ENCODE peak calls at places on chromosome 1, in five cellular contexts. M is heart left ventricle, N is A549, S is sigmoid colon, Q is HepG2. I is an unnamed sample.
A peak's percentile ranks its signal among the peaks of the same experiment; 100 is the strongest.

GRCh38 chr1:67420835-67421492 is 9.2 kb downstream of the SERBP1 start:
- DNase-seq in M (no peak), N (no peak), S (no peak), Q (no peak), I (no peak)

GRCh38 chr1:20899154-20899972 is 112.3 kb upstream of the HP1BP3 start:
- DNase-seq in M (no peak), N (peak; percentile 36), S (no peak), Q (no peak), I (no peak)

GRCh38 chr1:214123061-214123784 is 135.4 kb downstream of the PROX1 start:
- DNase-seq in M (peak; percentile 35), N (peak; percentile 72), S (no peak), Q (peak; percentile 86), I (peak; percentile 21)

GRCh38 chr1:73749996-73750395 is 448.0 kb downstream of the LRRIQ3 start:
- DNase-seq in M (no peak), N (no peak), S (no peak), Q (no peak), I (no peak)

GRCh38 chr1:63868220-63868897 is 94.5 kb downstream of the ROR1 start:
- DNase-seq in M (no peak), N (peak; percentile 16), S (peak; percentile 76), Q (no peak), I (no peak)

GRCh38 chr1:213571419-213571818 is 416.4 kb upstream of the PROX1 start:
- DNase-seq in M (no peak), N (no peak), S (no peak), Q (peak; percentile 59), I (no peak)

GRCh38 chr1:201366696-201367095 is 10.8 kb downstream of the TNNT2 start:
- DNase-seq in M (no peak), N (no peak), S (no peak), Q (no peak), I (no peak)

GRCh38 chr1:154553056-154553822 is 5.2 kb downstream of the UBE2Q1 start:
- DNase-seq in M (no peak), N (no peak), S (no peak), Q (no peak), I (no peak)

DNA sequence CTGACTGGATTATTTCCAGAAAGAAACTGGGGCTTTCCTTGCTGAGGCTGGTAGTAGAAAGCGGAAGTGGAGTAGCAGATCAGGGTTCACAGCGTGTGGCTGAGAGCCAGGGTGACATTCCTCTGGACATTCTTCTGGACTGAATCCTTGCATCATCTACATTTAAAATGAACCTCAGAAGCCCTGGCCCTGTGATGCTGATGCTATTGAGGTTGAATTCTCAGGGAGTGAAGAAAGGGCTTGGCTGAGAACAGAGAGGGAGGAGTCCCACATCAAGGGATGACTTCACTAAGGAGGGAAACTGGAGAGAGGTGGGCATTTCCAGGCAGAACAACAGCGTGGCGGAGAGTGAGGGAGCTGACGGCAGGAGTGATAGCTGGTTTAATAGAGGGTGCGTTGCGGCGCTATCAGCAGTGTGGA is 102.3 kb upstream of the LMO4 start:
- DNase-seq in M (peak; percentile 46), N (peak; percentile 59), S (peak; percentile 83), Q (peak; percentile 74), I (peak; percentile 87)
- H3K4me3 ChIP-seq in M (no peak overlapping the region), N (no peak overlapping the region), S (no peak overlapping the region), Q (no peak overlapping the region), I (no peak overlapping the region)

GRCh38 chr1:204973449-204973848 is 69.6 kb upstream of the CNTN2 start:
- DNase-seq in M (no peak), N (no peak), S (no peak), Q (no peak), I (no peak)

GRCh38 chr1:204974326-204974725 is 68.7 kb upstream of the CNTN2 start:
- DNase-seq in M (no peak), N (no peak), S (no peak), Q (no peak), I (no peak)

GRCh38 chr1:204970897-204971296 is 72.1 kb upstream of the CNTN2 start:
- DNase-seq in M (no peak), N (no peak), S (no peak), Q (no peak), I (no peak)

GRCh38 chr1:204972461-204972860 is 70.6 kb upstream of the CNTN2 start:
- DNase-seq in M (no peak), N (no peak), S (no peak), Q (no peak), I (no peak)

DNA sequence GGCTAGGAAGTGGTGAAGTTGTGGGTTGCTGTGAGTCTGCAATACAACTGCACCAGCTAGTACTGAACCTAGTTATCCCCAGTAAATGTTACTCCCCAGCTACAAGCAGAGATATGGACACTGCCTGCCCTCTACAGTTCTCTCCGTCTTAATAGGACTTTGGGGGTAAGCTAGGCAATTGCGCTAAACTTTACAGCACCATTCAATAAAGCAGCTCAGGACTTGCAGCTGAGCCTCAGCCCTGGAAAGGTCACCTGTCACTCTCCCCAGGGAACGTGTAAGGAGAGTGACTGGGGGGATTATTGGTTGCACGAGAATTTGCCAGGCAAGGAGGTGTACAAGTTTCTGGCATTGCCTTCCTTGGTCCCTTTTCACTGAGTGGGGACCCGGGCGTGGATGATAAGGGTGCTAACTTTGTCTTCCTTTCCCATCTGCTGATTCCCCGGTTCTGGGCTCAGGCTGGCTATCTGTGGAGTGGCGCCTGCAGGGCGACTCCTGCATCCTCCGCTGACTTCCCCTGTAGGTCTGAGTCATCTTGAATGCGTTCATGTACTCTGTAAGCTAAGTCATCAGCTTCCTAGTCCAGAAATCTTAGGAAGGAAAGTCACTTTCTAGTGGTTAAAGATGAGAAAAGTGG is 71.2 kb upstream of the CNTN2 start:
- DNase-seq in M (no peak), N (peak; percentile 46), S (no peak), Q (no peak), I (no peak)
- TF ChIP-seq CTCF in M (no peak), N (no peak), S (no peak), Q (no peak), I (no peak)

GRCh38 chr1:28577052-28577678 is 14.9 kb upstream of the RAB42 start:
- DNase-seq in M (no peak), N (no peak), S (no peak), Q (peak; percentile 25), I (no peak)
- TF ChIP-seq POLR2A in M (no peak), N (peak; percentile 43), S (no peak), Q (peak; percentile 38), I (no peak)

DNA sequence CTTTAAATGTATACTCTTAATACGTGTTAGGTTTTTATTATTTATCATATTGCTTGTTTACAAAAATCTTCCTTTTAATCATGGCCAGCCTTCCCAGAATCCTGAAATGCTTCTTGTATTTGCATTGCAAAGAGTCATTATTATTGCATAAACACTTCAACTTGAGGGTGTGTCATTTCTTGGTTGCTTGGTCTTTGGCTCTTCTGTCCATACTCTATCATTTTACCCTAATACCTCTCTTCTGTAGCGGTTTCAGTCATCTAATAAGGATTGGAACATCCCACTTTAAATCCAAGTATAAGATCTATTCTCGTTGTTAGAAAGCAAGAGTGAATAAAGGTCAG is 200.6 kb upstream of the CACYBP start:
- DNase-seq in M (no peak), N (no peak), S (no peak), Q (no peak), I (no peak)
- H3K4me3 ChIP-seq in M (peak overlapping the region; percentile 54), N (no peak overlapping the region), S (peak overlapping the region; percentile 42), Q (no peak overlapping the region), I (no peak overlapping the region)

GRCh38 chr1:209590405-209590804 is 6.9 kb downstream of the CAMK1G start:
- DNase-seq in M (no peak), N (peak; percentile 43), S (no peak), Q (peak; percentile 19), I (no peak)
- TF ChIP-seq CTCF in M (peak; percentile 51), N (no peak), S (no peak), Q (peak; percentile 55), I (no peak)

DNA sequence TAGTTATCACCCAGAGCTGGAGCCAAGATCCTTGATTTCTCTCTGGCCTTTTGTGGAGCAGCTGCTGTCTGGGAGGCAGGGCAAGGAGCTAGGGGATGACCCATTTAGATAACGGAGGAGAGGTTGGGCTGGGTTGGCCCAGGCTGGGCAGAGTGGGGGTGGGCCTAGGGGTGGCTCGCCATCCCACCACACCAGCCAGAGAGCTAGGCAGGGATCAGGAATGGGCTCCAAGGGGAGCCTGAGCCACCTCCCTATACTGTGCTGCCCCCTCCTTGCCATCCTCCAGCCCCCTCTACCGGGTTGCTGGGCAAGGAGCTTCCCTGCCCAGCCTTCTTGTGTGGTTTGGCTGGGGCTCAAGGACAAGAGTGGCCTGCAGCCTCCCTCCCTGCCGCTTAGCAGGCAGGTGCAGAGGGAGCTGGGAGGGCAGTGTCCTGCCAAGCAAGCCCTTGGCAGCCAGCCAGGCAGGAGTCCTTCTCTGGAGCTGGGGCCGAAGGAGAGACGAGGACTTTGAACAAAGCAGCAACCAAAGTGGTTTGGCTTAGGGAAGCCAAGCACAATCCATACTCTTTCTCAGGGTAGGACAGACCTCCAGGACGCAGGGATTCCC is 4.1 kb downstream of the NUAK2 start:
- DNase-seq in M (peak; percentile 71), N (peak; percentile 82), S (no peak), Q (peak; percentile 59), I (peak; percentile 89)
- TF ChIP-seq POLR2A in M (no peak), N (no peak), S (no peak), Q (no peak), I (no peak)

GRCh38 chr1:177937931-177938330 is 31.9 kb downstream of the SEC16B start:
- DNase-seq in M (no peak), N (no peak), S (no peak), Q (no peak), I (no peak)
- H3K4me3 ChIP-seq in M (no peak overlapping the region), N (no peak overlapping the region), S (no peak overlapping the region), Q (no peak overlapping the region), I (no peak overlapping the region)

GRCh38 chr1:186681806-186682205 is 1.6 kb upstream of the PTGS2 start:
- DNase-seq in M (no peak), N (peak; percentile 26), S (no peak), Q (no peak), I (no peak)

GRCh38 chr1:186681136-186681535 is 913 bp upstream of the PTGS2 start:
- DNase-seq in M (no peak), N (peak; percentile 23), S (no peak), Q (no peak), I (no peak)

GRCh38 chr1:186683637-186684410 is 3.6 kb upstream of the PTGS2 start:
- DNase-seq in M (no peak), N (no peak), S (no peak), Q (no peak), I (no peak)

GRCh38 chr1:186680031-186681012 is at the start of gene PTGS2:
- DNase-seq in M (peak; percentile 70), N (peak; percentile 97), S (peak; percentile 95), Q (no peak), I (peak; percentile 95)

DNA sequence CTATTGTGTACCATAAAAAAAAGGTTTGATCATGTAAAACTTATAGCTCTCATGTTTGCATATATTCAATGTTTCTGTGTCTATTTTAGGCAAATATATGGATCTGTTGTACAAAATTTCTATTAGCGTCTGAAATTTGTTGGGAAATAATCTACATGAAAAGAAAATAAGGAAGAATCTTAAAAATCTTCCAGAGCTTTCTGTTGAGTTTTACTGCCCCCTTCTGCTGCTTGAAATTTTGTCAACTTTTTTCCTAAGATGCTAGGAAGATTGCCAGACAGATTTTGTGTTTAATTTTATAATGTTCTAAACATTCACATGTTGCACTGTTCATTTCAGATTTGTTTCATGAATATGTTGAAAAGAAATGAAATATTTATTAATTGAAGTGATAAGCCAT is 2.5 kb upstream of the PTGS2 start:
- DNase-seq in M (no peak), N (peak; percentile 25), S (no peak), Q (no peak), I (no peak)
- TF ChIP-seq CTCF in M (peak; percentile 18), N (peak; percentile 75), S (no peak), Q (no peak), I (no peak)